ENCODE peak calls at places on chromosome 22, in seven cellular contexts. Z, I, R, D, H, O and G are unnamed samples.

GRCh38 chr22:21634844-21635243 is 2.3 kb downstream of the CCDC116 start:
- DNase-seq in I (no peak), Z (no peak), H (no peak), D (no peak), R (no peak), O (no peak), G (no peak)

GRCh38 chr22:32619614-32620426 is 145.2 kb downstream of the FBXO7 start:
- DNase-seq in H (no peak), D (no peak), O (no peak), R (peak), I (peak), Z (no peak), G (no peak)

GRCh38 chr22:40418366-40419201 is 48.2 kb downstream of the SGSM3 start:
- DNase-seq in I (no peak), D (peak), O (no peak), Z (no peak), H (no peak), R (no peak), G (peak)

GRCh38 chr22:38347181-38347943 is 30.1 kb upstream of the CSNK1E start:
- DNase-seq in Z (no peak), D (no peak), R (no peak), O (no peak), I (no peak), H (no peak), G (no peak)

GRCh38 chr22:38167988-38168407 is 13.6 kb downstream of the PLA2G6 start:
- DNase-seq in O (no peak), Z (no peak), I (peak), R (peak), D (no peak), H (no peak), G (no peak)

GRCh38 chr22:40046126-40046525 is 51.4 kb downstream of the FAM83F start:
- DNase-seq in H (no peak), O (no peak), Z (no peak), I (no peak), D (no peak), R (no peak), G (no peak)

GRCh38 chr22:20957691-20958440 is 9.2 kb upstream of the AIFM3 start:
- DNase-seq in H (no peak), O (no peak), I (peak), D (no peak), R (peak), Z (no peak), G (peak)

GRCh38 chr22:20919718-20920117 is 2.5 kb downstream of the CRKL start:
- DNase-seq in H (no peak), R (no peak), Z (peak), D (no peak), I (no peak), O (no peak), G (no peak)

GRCh38 chr22:19816372-19817119 is 38.1 kb downstream of the GNB1L start:
- DNase-seq in D (no peak), I (no peak), H (no peak), O (no peak), R (no peak), Z (no peak), G (no peak)

GRCh38 chr22:50683086-50683993 is 10.7 kb downstream of the SHANK3 start:
- DNase-seq in R (no peak), I (no peak), O (no peak), H (no peak), D (no peak), Z (no peak), G (peak)

GRCh38 chr22:37182949-37183245 is 5.2 kb downstream of the C1QTNF6 start:
- DNase-seq in O (no peak), I (no peak), Z (no peak), R (peak), D (no peak), H (no peak), G (no peak)

GRCh38 chr22:35253946-35254345 is 3.3 kb upstream of the HMGXB4 start:
- DNase-seq in D (no peak), O (no peak), I (no peak), Z (no peak), H (no peak), R (no peak), G (no peak)

GRCh38 chr22:35258144-35258988 is 1.1 kb downstream of the HMGXB4 start:
- DNase-seq in I (no peak), D (no peak), O (peak), Z (peak), R (no peak), H (no peak), G (no peak)

GRCh38 chr22:35257321-35258143 is at the start of gene HMGXB4:
- DNase-seq in I (peak), Z (peak), H (peak), D (peak), O (peak), R (peak), G (peak)

GRCh38 chr22:35257002-35257320 is 332 bp upstream of the HMGXB4 start:
- DNase-seq in O (peak), Z (no peak), I (no peak), H (no peak), D (no peak), R (no peak), G (no peak)
- H3K27ac ChIP-seq in O (peak), Z (peak), I (peak), H (peak), D (peak), R (peak), G (peak)

DNA sequence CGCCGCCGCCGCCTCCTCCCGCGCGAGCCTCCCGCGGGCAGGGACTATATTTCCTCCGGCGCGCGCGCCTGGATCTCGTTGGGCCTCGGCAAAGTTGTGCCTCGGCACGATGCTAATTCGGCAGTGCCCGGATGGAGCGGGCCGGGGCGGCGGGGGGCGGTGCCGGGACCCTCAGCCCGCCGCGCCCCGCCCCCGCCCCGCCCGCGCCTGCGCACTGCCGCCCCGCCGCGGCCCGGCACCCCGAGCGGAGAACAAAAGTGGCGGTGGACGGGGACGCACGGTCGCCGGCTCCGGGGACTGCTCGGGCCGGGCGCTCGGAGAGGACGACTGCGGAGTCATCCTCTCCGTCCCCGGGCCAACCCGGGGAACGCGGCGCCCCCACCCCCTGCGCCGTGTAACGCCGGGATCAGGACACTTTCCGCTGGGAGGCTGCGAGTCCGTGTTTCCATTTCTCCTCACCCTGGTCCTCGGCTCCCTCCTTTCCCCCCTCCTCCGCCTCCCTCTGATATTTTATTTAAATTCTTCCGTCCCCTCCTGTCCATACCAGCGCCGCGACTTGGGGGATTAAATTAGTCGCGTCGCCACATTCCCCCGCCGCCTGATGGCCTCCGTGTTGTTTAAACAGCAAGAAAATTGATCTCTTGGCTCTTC is at the start of gene PHF21B:
- DNase-seq in D (peak), H (no peak), R (peak), O (peak), I (peak), Z (peak), G (no peak)
- H3K27ac ChIP-seq in D (peak), H (no peak), R (no peak), O (no peak), I (no peak), Z (no peak), G (no peak)

DNA sequence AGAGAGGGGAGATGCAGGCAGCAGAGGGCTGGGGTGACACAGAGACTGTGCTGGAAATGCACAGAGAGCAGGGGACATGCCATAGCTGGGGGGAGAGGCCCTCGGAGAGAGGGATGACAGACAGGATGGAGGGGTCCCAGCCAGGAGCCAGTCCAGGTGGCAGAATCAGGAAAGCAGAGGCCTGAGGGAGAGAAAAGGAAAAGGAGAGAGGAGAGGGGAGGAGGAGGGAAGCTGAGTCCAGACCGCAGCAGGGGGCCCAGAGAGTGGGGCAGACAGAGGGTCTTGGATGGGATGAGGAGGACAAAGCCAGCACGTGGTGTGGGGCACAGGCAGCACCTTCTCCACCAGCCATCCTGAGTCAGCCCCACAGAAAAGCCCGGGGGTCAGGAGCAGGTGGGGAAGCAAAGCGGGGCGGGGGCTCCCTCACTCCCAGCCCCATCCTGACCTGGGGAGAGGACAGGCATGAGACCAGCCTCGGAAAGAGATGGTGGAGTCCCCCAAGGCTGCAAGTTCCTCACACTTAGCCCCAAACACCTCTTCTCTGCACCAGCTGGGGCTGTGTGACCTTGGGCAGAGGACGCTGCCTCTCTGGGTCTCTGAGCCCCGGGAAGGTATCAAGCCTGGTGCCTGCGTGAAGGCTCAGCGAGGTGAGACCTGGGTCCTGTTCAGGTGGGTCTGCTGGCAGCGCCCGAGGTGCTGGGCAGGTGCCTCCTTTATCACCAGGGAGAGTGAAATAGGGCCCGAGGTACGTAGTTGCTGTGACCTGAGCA is 47.9 kb downstream of the IGLL1 start:
- DNase-seq in R (peak), D (no peak), H (no peak), I (no peak), Z (no peak), O (no peak), G (peak)
- H3K27ac ChIP-seq in R (no peak), D (no peak), H (no peak), I (no peak), Z (no peak), O (no peak), G (no peak)

DNA sequence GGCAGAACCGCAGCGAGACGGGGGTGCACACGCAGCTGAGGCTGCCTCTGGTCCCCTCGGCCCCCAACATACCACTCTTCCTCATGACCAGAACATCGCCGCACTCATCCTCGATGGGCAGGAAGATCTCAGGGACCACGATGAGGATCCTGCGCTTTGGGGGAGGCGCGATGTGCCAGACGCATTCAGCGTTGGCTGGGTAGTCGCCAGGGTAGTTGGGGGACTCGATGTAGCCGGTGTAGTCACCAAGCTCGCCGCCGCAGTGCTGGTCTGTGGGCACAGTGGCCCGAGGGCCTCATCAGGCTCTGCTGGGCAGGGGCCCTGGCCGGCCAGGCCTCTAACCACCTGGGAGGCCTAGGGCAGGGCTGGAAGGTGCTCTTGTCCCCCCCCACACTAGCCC is 23.0 kb upstream of the TTLL12 start:
- DNase-seq in D (no peak), H (no peak), O (no peak), R (peak), I (no peak), Z (no peak), G (peak)
- H3K27ac ChIP-seq in D (no peak), H (no peak), O (no peak), R (no peak), I (no peak), Z (no peak), G (no peak)

DNA sequence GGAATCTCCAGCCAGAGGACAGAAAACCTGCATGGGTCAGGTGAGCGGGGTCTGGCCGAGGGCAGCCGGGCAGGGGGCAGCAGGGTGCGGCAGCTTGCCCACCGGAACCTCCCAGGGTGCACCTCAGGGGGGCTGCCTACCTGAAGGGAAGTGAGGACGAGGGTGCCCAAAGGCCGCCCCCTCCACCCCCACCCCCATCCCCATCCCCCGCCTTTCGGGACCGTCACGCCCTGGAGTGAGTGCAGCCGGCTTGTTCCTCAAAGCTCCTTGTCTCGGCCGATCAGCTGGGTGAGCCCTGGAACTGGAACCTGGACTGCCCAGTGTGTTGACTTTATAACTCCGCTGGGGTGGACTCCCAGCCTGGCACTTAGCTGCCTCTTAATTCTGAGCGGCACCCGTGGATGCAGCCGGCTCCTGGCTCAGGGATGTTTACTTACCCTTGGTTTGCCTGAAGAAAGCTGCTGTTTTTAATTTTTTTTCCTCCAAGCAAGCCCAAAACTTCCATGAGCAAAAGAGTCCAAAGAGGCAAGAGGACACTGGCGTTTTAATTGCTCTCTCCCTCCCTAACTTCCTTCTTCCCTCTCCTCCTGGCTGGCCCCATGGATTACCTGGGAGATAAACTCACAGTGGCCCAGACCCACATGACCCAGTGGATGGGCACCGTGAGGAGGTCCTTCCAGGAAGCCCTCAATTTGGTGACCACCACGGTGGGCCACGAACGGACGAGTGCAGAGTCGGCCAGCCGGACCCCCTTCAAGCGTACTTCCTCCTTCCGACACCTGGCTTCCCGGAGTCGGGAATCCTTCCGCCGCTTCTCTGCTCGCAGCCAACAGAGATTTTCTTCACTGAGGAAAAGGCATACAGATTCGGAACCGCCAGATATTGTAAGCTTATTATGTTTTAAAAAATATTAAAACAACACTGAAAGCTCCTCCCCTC is 87.8 kb upstream of the CRYBB3 start:
- DNase-seq in H (no peak), I (peak), Z (peak), D (no peak), O (no peak), R (peak), G (peak)
- H3K27ac ChIP-seq in H (no peak), I (peak), Z (peak), D (peak), O (peak), R (peak), G (peak)

GRCh38 chr22:46929046-46929688 is 166.7 kb downstream of the TBC1D22A start:
- DNase-seq in D (no peak), I (no peak), O (no peak), H (no peak), R (no peak), Z (no peak), G (no peak)
- H3K27ac ChIP-seq in D (no peak), I (no peak), O (no peak), H (no peak), R (no peak), Z (no peak), G (no peak)

GRCh38 chr22:44089717-44090570 is 65.8 kb downstream of the PARVB start:
- DNase-seq in O (no peak), I (no peak), H (no peak), Z (no peak), D (no peak), R (peak), G (no peak)
- H3K27ac ChIP-seq in O (peak), I (no peak), H (no peak), Z (no peak), D (no peak), R (peak), G (no peak)

GRCh38 chr22:42685941-42686666 is 34.6 kb downstream of the A4GALT start:
- DNase-seq in Z (no peak), H (no peak), R (peak), I (no peak), D (no peak), O (peak), G (no peak)
- H3K27ac ChIP-seq in Z (no peak), H (no peak), R (peak), I (no peak), D (no peak), O (peak), G (peak)

GRCh38 chr22:31044262-31044861 is 36.8 kb upstream of the SMTN start:
- DNase-seq in O (no peak), R (peak), I (peak), H (no peak), D (no peak), Z (no peak), G (no peak)

GRCh38 chr22:31049815-31050420 is 31.2 kb upstream of the SMTN start:
- DNase-seq in Z (peak), H (no peak), I (no peak), R (no peak), D (no peak), O (no peak), G (no peak)

GRCh38 chr22:31045900-31046587 is 35.1 kb upstream of the SMTN start:
- DNase-seq in O (no peak), H (no peak), Z (no peak), R (no peak), I (no peak), D (no peak), G (no peak)

GRCh38 chr22:31048570-31048969 is 32.5 kb upstream of the SMTN start:
- DNase-seq in I (no peak), R (no peak), D (no peak), O (no peak), Z (no peak), H (no peak), G (no peak)

DNA sequence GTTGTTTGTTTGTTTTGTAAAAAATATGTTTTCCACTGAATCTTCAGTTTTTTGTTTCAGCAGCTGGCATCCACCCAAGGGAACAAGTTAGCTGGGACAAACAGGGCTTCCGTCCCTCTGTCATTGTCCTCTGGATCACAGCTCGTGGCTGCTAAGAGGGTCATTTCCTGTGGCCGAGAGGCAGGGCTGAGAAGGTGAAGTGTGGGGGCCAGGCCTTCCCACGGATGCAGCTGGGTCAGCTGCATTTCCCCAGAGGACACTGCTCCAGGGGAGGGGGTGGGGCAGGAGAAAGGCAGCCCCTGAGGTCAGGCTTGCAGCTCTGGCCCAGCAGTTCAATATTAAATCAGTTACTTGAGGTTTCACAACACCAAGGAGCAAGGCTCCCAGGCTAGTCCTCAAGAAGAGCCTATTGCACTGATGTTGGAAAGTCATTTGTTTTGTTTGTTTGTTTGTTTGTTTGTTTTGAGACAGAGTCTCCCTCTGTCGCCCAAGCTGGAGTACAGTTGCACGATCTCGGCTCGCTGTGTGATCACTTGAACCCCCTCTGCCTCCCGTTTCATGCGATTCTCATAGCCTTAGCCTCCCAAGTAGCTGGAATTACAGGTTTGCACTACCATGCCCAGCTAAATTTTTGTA is 34.4 kb upstream of the SMTN start:
- DNase-seq in R (peak), D (no peak), I (peak), H (no peak), O (no peak), Z (peak), G (peak)
- H3K27ac ChIP-seq in R (peak), D (peak), I (no peak), H (no peak), O (no peak), Z (peak), G (no peak)